ENCODE peak calls at places on chromosomes 13 and 19, in five cellular contexts. G is A549, B is HCT116, S is gastrocnemius medialis, H is heart left ventricle. N is an unnamed sample.

GRCh38 chr19:23287620-23288019 is 37.4 kb upstream of the ZNF724 start:
- DNase-seq in G (no peak), B (no peak), S (no peak), H (no peak), N (peak)

GRCh38 chr19:1825909-1826556 is 14.0 kb upstream of the ATP8B3 start:
- DNase-seq in G (peak), B (no peak), S (peak), H (peak), N (peak)

GRCh38 chr13:48000559-48001126 is 430 bp downstream of the SUCLA2 start:
- DNase-seq in G (peak), B (no peak), S (peak), H (peak), N (no peak)

GRCh38 chr13:85406269-85406975 is 392.8 kb downstream of the SLITRK6 start:
- DNase-seq in G (no peak), B (no peak), S (no peak), H (no peak), N (no peak)

GRCh38 chr13:27476943-27477681 is 26.7 kb upstream of the MTIF3 start:
- DNase-seq in G (peak), B (no peak), S (no peak), H (no peak), N (no peak)

GRCh38 chr19:3361384-3362216 is 4.8 kb upstream of the NFIC start:
- DNase-seq in G (no peak), B (no peak), S (no peak), H (no peak), N (no peak)

GRCh38 chr13:91359566-91359965 is 12.1 kb downstream of the MIR17HG start:
- DNase-seq in G (no peak), B (no peak), S (no peak), H (no peak), N (no peak)

GRCh38 chr13:91596832-91597231 is 198.4 kb downstream of the GPC5 start:
- DNase-seq in G (no peak), B (no peak), S (no peak), H (no peak), N (no peak)

GRCh38 chr19:12969292-12969988 is at the start of gene DAND5:
- DNase-seq in G (no peak), B (no peak), S (no peak), H (peak), N (no peak)

GRCh38 chr19:35851213-35852028 is 883 bp downstream of the NPHS1 start:
- DNase-seq in G (no peak), B (no peak), S (no peak), H (no peak), N (no peak)

GRCh38 chr19:7142771-7143170 is 73.3 kb downstream of the ZNF557 start:
- DNase-seq in G (no peak), B (no peak), S (no peak), H (no peak), N (no peak)

GRCh38 chr13:41547253-41548000 is 90.1 kb downstream of the RGCC start:
- DNase-seq in G (no peak), B (no peak), S (peak), H (peak), N (no peak)

GRCh38 chr19:37227996-37228395 is 10.0 kb downstream of the ZNF383 start:
- DNase-seq in G (no peak), B (no peak), S (no peak), H (no peak), N (peak)

GRCh38 chr19:16824658-16825311 is 4.4 kb upstream of the SIN3B start:
- DNase-seq in G (no peak), B (no peak), S (no peak), H (no peak), N (no peak)

GRCh38 chr19:461664-462551 is 1.1 kb upstream of the SHC2 start:
- DNase-seq in G (no peak), B (no peak), S (no peak), H (no peak), N (peak)

GRCh38 chr13:35552172-35552844 is 75.8 kb upstream of the MAB21L1 start:
- DNase-seq in G (no peak), B (no peak), S (no peak), H (no peak), N (no peak)

GRCh38 chr13:32983058-32983457 is 33.2 kb upstream of the KL start:
- DNase-seq in G (no peak), B (no peak), S (no peak), H (no peak), N (no peak)

GRCh38 chr19:5632657-5633056 is 9.8 kb downstream of the SAFB start:
- DNase-seq in G (no peak), B (no peak), S (no peak), H (no peak), N (no peak)

GRCh38 chr13:110047511-110047910 is 259.4 kb downstream of the COL4A1 start:
- DNase-seq in G (no peak), B (no peak), S (no peak), H (peak), N (no peak)

GRCh38 chr13:44236370-44236769 is 137.3 kb upstream of the SERP2 start:
- DNase-seq in G (no peak), B (no peak), S (peak), H (no peak), N (no peak)

GRCh38 chr19:17948474-17948966 is 15.7 kb downstream of the CCDC124 start:
- DNase-seq in G (no peak), B (no peak), S (no peak), H (no peak), N (no peak)

GRCh38 chr19:34661357-34661756 is 15.6 kb downstream of the SCGB2B2 start:
- DNase-seq in G (no peak), B (no peak), S (no peak), H (no peak), N (no peak)

GRCh38 chr13:37403776-37404497 is 194.6 kb downstream of the POSTN start:
- DNase-seq in G (no peak), B (no peak), S (no peak), H (no peak), N (no peak)

GRCh38 chr19:5403968-5404640 is 51.1 kb upstream of the ZNRF4 start:
- DNase-seq in G (peak), B (peak), S (no peak), H (peak), N (peak)

GRCh38 chr13:111387945-111388600 is 67.6 kb downstream of the TEX29 start:
- DNase-seq in G (no peak), B (no peak), S (no peak), H (no peak), N (no peak)

GRCh38 chr19:9934132-9934950 is 2.0 kb downstream of the OLFM2 start:
- DNase-seq in G (peak), B (peak), S (peak), H (peak), N (peak)
- TF ChIP-seq POLR2A in G (no peak), B (no peak), S (no peak), H (no peak), N (no peak)

DNA sequence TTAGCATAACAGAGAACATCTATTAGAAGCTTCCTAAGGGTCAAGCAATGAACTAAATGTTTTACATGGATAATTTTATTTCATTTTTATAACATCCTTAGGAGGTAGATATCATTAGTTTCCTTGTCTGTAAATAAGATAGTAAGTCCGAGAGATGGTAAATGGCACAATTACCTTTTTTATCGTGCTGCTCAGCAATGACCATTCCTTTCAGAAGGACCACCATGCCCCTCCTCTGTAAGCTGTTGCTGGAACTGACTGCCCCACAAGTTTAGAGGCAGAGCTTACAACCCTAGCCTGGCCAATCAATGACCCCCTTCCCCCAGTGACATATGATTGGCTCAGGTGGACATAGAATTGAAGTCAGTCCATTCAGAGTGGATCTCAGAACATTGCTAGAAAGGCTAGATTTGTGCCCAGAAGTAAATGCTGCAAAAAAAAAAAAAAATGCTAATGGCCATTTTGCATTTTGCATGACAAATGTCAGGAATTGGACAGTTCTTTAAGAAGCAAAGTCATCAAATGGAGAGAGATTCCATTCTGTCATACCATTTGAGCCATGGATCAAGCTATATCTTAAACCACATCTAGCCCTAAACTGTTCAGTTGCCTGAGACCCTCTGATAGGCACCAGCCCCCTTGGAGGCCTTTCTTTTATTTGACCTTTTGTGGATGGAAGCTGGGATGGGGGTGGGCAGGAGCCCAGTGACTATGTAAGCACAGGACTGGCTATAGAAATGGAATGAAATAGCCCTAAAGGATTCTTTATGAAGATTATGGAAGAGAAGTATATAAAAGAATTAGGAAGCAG is 668.3 kb downstream of the UQCRFS1 start:
- DNase-seq in G (no peak), B (no peak), S (no peak), H (no peak), N (no peak)
- TF ChIP-seq POLR2A in G (no peak), B (no peak), S (no peak), H (no peak), N (no peak)

GRCh38 chr13:77846173-77846572 is 72.5 kb downstream of the EDNRB start:
- DNase-seq in G (no peak), B (no peak), S (no peak), H (no peak), N (no peak)
- TF ChIP-seq POLR2A in G (no peak), B (no peak), S (no peak), H (no peak), N (no peak)

GRCh38 chr19:11131471-11131870 is 24.1 kb downstream of the SPC24 start:
- DNase-seq in G (no peak), B (no peak), S (no peak), H (no peak), N (no peak)
- TF ChIP-seq POLR2A in G (no peak), B (no peak), S (no peak), H (no peak), N (no peak)

DNA sequence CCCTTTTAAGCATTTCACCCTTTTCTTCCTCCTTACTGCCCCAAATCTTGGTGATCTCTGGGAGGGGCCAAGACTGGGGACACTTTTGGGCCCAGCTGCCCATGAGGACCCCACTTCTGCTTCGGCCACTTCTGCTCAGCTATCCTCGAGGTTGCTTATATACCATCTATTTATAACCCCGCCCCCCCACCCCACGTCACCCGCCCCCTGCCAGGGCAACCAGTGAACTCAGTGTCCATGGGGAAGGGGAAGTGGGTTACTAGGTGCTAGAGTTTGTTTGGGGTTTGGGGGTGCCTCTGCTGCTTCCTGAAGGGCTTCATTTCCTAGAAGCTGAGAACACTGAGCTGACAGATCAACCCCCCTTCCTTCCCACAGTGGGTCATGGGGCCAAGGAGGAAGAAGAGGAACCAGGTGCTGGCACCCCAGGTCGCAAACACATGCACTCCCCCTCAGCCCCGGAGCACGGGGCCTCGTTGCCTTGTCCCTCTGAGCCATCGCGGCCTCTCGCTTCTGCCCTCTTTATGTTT is 6.1 kb upstream of the ADGRE5 start:
- DNase-seq in G (no peak), B (no peak), S (peak), H (peak), N (no peak)
- TF ChIP-seq POLR2A in G (no peak), B (no peak), S (no peak), H (no peak), N (no peak)

GRCh38 chr19:45506991-45507863 is at the start of gene VASP:
- DNase-seq in G (peak), B (peak), S (peak), H (peak), N (peak)

GRCh38 chr19:45507864-45508680 is 793 bp downstream of the VASP start:
- DNase-seq in G (no peak), B (no peak), S (no peak), H (peak), N (peak)

GRCh38 chr19:45508681-45508930 is 1.3 kb downstream of the VASP start:
- DNase-seq in G (peak), B (no peak), S (no peak), H (no peak), N (no peak)

GRCh38 chr19:45509692-45510015 is 2.4 kb downstream of the VASP start:
- DNase-seq in G (no peak), B (no peak), S (no peak), H (no peak), N (no peak)

DNA sequence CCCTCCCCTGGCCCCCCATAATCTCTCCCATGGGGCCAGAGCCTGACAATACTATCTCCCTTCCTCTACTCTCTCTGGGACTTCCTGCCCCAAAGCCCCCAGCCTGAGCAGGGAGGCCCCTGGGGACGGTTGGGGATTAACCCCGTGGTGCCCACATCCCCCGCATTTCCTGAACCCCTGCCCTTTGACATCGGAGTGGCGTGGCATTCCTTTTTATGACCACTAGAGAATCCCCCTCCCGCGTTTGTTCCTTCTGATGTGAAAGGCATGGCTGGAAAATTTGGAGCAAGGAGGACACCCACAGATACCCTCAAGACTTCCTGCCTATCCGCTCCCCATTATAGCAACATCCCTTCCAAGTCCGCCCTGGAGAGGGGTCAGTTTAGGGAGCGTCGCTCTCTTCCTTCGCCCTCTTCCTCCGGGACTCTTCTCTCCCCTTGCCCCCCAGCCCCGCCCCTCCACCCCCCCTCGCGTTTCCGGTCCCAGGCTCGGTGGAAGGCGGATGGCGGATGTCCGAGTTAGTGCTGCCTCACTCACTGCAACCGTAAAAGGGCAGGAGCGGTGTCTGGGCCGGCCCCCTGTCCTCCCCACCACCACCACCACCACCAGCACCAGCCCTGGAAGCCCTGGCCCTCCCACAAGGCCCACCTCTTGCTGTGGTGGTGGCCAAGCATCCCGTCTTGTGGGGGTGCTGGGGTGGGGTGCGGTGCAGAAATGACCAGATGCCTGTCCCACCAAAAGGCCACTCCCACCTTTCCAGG is 1.8 kb downstream of the VASP start:
- DNase-seq in G (peak), B (no peak), S (peak), H (peak), N (peak)
- TF ChIP-seq POLR2A in G (peak), B (no peak), S (peak), H (no peak), N (no peak)

DNA sequence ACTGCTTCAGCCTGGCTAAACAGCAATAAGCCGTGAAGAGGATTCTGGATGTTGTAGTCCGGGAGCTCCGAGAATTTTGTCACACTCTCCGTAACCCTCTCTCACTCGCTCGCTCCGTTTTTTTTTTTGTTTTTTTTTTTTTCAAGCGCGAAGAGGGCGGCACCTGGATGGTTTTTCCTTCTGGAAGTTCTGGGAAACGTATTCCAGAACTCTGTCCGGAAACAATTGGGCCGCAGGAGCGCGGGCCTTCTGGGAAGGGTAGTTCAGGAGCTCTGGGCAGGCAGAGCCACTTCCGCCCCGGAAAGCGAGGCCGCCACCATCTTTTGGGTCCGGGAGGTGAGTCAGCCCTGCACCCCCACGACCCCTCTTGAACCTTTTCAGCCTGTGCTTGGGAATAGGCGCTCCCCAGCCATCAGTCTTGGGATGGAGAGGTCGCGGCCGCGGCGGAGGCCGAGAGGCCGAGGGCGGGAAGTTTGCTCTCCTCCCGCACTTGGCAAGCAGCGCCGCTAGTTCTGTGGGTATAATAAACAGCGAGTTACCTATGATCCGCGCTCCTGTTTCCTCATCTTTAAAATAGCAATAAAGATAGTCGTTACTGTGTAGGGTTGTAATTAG is at the start of gene ZNF227:
- DNase-seq in G (peak), B (peak), S (peak), H (peak), N (peak)
- TF ChIP-seq POLR2A in G (peak), B (no peak), S (peak), H (peak), N (peak)

DNA sequence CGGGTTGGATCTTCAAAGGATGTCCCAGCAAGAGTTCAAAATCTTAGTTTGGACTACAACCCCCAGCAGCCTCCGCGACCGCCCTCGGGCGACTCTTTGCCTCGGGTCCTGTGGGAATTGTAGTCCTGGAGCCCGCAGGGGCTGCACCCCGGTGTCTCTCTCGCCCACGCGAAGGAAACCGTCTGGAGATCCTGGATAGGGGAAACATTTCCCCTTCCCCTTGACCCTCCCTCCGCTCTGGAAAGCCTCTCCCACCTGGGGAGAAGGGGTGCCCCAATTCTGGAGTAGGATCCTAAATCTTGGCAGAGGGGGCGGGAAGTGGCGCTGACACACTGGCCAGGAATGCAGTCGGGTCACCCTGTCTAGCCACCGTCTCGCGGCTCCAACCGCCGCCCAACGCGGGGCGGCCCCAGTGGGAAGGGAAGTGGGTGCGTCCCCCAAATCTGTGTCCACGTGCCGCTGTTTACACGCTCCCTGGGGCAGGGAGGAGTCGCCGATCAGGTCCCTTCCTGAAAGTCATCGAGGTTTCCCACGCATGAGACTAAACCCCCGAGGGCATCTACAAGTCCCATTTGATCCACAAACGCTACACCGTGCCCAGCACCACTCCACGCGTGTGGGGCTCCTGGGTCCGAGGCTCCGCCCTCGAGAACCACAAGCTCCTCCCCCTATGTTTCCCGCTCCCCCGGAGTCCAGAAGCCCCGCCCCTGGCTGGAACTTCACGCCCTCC is 731 bp upstream of the PPP1R13L start:
- DNase-seq in G (peak), B (peak), S (peak), H (peak), N (peak)
- TF ChIP-seq POLR2A in G (peak), B (peak), S (no peak), H (peak), N (peak)